ENCODE peak calls at places on chromosome 2, in ten cellular contexts. Q is small intestine; Y is GM23248; S is PC-3; O is transverse colon; R is CD8-positive, alpha-beta T cell; V is CD8-positive, alpha-beta memory T cell; C is AG04450; J is A673; B is mucosa of descending colon. G is an unnamed sample.

GRCh38 chr2:68943581-68944568 is 8.8 kb downstream of the GKN2 start:
- DNase-seq in Q (peak; percentile 59), Y (peak; percentile 76), S (peak; percentile 89), O (peak; percentile 59), R (peak; percentile 64), V (peak; percentile 43), C (no peak), J (peak; percentile 83), B (no peak), G (no peak)

GRCh38 chr2:159226059-159226461 is 60.4 kb downstream of the WDSUB1 start:
- DNase-seq in Q (peak; percentile 24), Y (peak; percentile 85), S (peak; percentile 47), O (no peak), R (no peak), V (no peak), C (no peak), J (no peak), B (no peak), G (no peak)

GRCh38 chr2:39584283-39584972 is 81.3 kb upstream of the TMEM178A start:
- DNase-seq in Q (no peak), Y (peak; percentile 86), S (peak; percentile 29), O (no peak), R (no peak), V (no peak), C (peak; percentile 26), J (no peak), B (no peak), G (no peak)

GRCh38 chr2:212811036-212811805 is 272.6 kb upstream of the ERBB4 start:
- DNase-seq in Q (no peak), Y (peak; percentile 58), S (no peak), O (no peak), R (no peak), V (no peak), C (no peak), J (no peak), B (no peak), G (no peak)

GRCh38 chr2:46268986-46269385 is 28.2 kb upstream of the EPAS1 start:
- DNase-seq in Q (no peak), Y (peak; percentile 69), S (no peak), O (no peak), R (no peak), V (no peak), C (no peak), J (no peak), B (no peak), G (no peak)

GRCh38 chr2:224847961-224848850 is 132.0 kb upstream of the CCDC195 start:
- DNase-seq in Q (peak; percentile 1), Y (peak; percentile 73), S (peak; percentile 76), O (no peak), R (no peak), V (no peak), C (no peak), J (peak; percentile 90), B (no peak), G (no peak)

GRCh38 chr2:122643725-122644329 is 888.4 kb downstream of the TSN start:
- DNase-seq in Q (no peak), Y (peak; percentile 80), S (peak; percentile 97), O (no peak), R (no peak), V (no peak), C (no peak), J (peak; percentile 52), B (no peak), G (no peak)

GRCh38 chr2:68766378-68766845 is 31.8 kb downstream of the ARHGAP25 start:
- DNase-seq in Q (peak; percentile 49), Y (no peak), S (no peak), O (peak; percentile 56), R (peak; percentile 84), V (peak; percentile 84), C (no peak), J (no peak), B (peak; percentile 70), G (peak; percentile 47)

GRCh38 chr2:158845869-158846268 is 50.8 kb downstream of the DAPL1 start:
- DNase-seq in Q (no peak), Y (peak; percentile 48), S (no peak), O (no peak), R (no peak), V (no peak), C (no peak), J (peak; percentile 26), B (no peak), G (no peak)

GRCh38 chr2:35228584-35228983 is 1127.0 kb upstream of the CRIM1 start:
- DNase-seq in Q (no peak), Y (no peak), S (no peak), O (no peak), R (no peak), V (no peak), C (no peak), J (no peak), B (no peak), G (no peak)
- H3K9me3 ChIP-seq in Q (no peaks in the 10 kb centered on the region), Y (no peaks in the 10 kb centered on the region), S (no peaks in the 10 kb centered on the region), O (peaks cover 3% of the 10 kb centered on the region), R (peaks cover 4% of the 10 kb centered on the region), V (no peaks in the 10 kb centered on the region), C (no peaks in the 10 kb centered on the region), J (no peaks in the 10 kb centered on the region), B (peaks cover 24% of the 10 kb centered on the region), G (no peaks in the 10 kb centered on the region)

GRCh38 chr2:150080115-150080514 is 407.4 kb downstream of the RND3 start:
- DNase-seq in Q (no peak), Y (peak; percentile 69), S (peak; percentile 7), O (no peak), R (no peak), V (no peak), C (no peak), J (peak; percentile 12), B (no peak), G (no peak)

GRCh38 chr2:150076281-150076680 is 411.2 kb downstream of the RND3 start:
- DNase-seq in Q (no peak), Y (peak; percentile 86), S (peak; percentile 75), O (no peak), R (no peak), V (no peak), C (no peak), J (no peak), B (no peak), G (no peak)

DNA sequence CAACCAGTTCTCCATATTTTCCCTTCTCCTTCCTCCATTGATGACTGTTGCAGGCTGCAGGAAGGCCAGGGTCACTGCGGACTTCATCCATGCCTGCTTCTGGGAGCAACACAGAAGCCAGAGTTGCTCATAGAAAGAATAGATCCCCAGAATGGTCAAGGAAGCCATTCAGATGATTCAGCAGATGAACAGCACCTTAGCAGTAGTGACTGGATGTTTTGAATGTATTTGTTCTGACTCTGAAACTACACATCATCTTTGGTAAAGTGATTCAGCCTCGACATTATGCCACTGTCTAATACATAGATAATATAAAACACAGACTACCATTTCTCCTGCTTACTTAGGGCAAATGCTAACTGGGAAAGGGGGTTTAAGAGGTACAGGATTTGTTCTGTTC is 411.6 kb downstream of the RND3 start:
- DNase-seq in Q (no peak), Y (peak; percentile 92), S (peak; percentile 72), O (no peak), R (no peak), V (no peak), C (peak; percentile 41), J (no peak), B (no peak), G (no peak)
- H3K9me3 ChIP-seq in Q (no peaks in the 10 kb centered on the region), Y (no peaks in the 10 kb centered on the region), S (no peaks in the 10 kb centered on the region), O (no peaks in the 10 kb centered on the region), R (no peaks in the 10 kb centered on the region), V (no peaks in the 10 kb centered on the region), C (no peaks in the 10 kb centered on the region), J (no peaks in the 10 kb centered on the region), B (no peaks in the 10 kb centered on the region), G (no peaks in the 10 kb centered on the region)

GRCh38 chr2:194382221-194382620 is 1274.8 kb upstream of the SLC39A10 start:
- DNase-seq in Q (no peak), Y (no peak), S (no peak), O (no peak), R (no peak), V (no peak), C (no peak), J (no peak), B (no peak), G (no peak)
- H3K9me3 ChIP-seq in Q (peaks cover 2% of the 10 kb centered on the region), Y (no peaks in the 10 kb centered on the region), S (peaks cover 19% of the 10 kb centered on the region), O (peaks cover 7% of the 10 kb centered on the region), R (no peaks in the 10 kb centered on the region), V (no peaks in the 10 kb centered on the region), C (peaks cover 5% of the 10 kb centered on the region), J (peaks cover 29% of the 10 kb centered on the region), B (peaks cover 25% of the 10 kb centered on the region), G (peaks cover 3% of the 10 kb centered on the region)

GRCh38 chr2:56688661-56689060 is 504.9 kb downstream of the CCDC85A start:
- DNase-seq in Q (no peak), Y (peak; percentile 25), S (no peak), O (no peak), R (no peak), V (no peak), C (no peak), J (no peak), B (no peak), G (no peak)
- H3K9me3 ChIP-seq in Q (peaks cover 2% of the 10 kb centered on the region), Y (no peaks in the 10 kb centered on the region), S (no peaks in the 10 kb centered on the region), O (no peaks in the 10 kb centered on the region), R (no peaks in the 10 kb centered on the region), V (no peaks in the 10 kb centered on the region), C (peaks cover 3% of the 10 kb centered on the region), J (no peaks in the 10 kb centered on the region), B (no peaks in the 10 kb centered on the region), G (no peaks in the 10 kb centered on the region)

GRCh38 chr2:149463328-149464002 is 124.1 kb downstream of the MMADHC start:
- DNase-seq in Q (no peak), Y (no peak), S (peak; percentile 5), O (no peak), R (no peak), V (no peak), C (no peak), J (no peak), B (no peak), G (no peak)
- H3K9me3 ChIP-seq in Q (no peaks in the 10 kb centered on the region), Y (no peaks in the 10 kb centered on the region), S (peaks cover 3% of the 10 kb centered on the region), O (peaks cover 3% of the 10 kb centered on the region), R (no peaks in the 10 kb centered on the region), V (no peaks in the 10 kb centered on the region), C (no peaks in the 10 kb centered on the region), J (peaks cover 9% of the 10 kb centered on the region), B (peaks cover 7% of the 10 kb centered on the region), G (no peaks in the 10 kb centered on the region)

GRCh38 chr2:210112871-210113270 is 58.3 kb downstream of the KANSL1L start:
- DNase-seq in Q (peak; percentile 9), Y (no peak), S (no peak), O (no peak), R (no peak), V (no peak), C (no peak), J (no peak), B (no peak), G (no peak)

DNA sequence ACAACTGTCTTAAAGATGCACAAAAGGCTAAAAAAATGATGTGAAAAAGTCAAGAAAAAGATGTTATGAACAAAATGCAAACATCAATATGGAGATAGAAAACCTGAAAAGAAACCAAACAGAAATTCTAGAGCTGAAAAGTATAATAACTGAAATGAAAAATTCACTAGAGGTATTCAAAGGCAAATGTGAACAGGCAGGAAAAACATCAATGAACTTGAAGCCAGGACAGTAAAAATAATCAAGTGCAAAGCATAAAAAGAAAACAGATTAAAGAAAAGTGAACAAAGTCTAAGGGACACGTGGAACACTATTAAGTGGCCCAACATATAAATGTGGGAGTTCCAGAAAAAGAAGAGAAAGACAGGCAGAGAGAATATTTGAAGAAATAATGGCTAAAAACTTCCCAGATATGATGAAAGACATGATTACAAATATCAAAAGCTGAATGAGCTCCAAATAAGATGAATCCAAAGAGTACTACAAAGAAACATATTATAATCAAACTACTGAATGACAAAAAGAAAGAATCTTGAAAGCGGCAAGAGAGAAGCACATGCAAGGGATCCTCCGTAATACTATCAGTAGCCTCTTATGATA is 57.5 kb downstream of the KANSL1L start:
- DNase-seq in Q (no peak), Y (no peak), S (no peak), O (no peak), R (no peak), V (no peak), C (no peak), J (no peak), B (no peak), G (no peak)
- H3K9me3 ChIP-seq in Q (no peaks in the 10 kb centered on the region), Y (no peaks in the 10 kb centered on the region), S (no peaks in the 10 kb centered on the region), O (peaks cover 16% of the 10 kb centered on the region), R (no peaks in the 10 kb centered on the region), V (no peaks in the 10 kb centered on the region), C (no peaks in the 10 kb centered on the region), J (peaks cover 27% of the 10 kb centered on the region), B (peaks cover 11% of the 10 kb centered on the region), G (no peaks in the 10 kb centered on the region)

G was measured in T-helper 17 cell.